ENCODE peak calls at places on chromosomes 16 and 17, in five cellular contexts. Y is Calu3; I is activated CD4-positive, alpha-beta T cell treated with anti-CD3 and anti-CD28 coated beads, Interleukin-2, amount 50 U/mL, for 1 hour; V is stimulated activated CD8-positive, alpha-beta memory T cell treated with anti-CD3 and anti-CD28 coated beads, Interleukin-2, amount 100 ng/mL, for 1 hour; L is KBM-7. U is an unnamed sample.

GRCh38 chr17:47707056-47707791 is 13.3 kb downstream of the TBKBP1 start:
- DNase-seq in L (no peak), I (no peak), Y (no peak), V (no peak), U (no peak)

GRCh38 chr17:80103061-80103481 is 1.7 kb downstream of the GAA start:
- DNase-seq in Y (no peak), L (no peak), V (no peak), I (no peak), U (no peak)

GRCh38 chr16:24540575-24541240 is 1.3 kb downstream of the RBBP6 start:
- DNase-seq in L (peak), V (no peak), Y (peak), I (peak), U (no peak)

GRCh38 chr17:61821655-61822054 is 41.7 kb downstream of the BRIP1 start:
- DNase-seq in L (no peak), V (no peak), Y (no peak), I (no peak), U (no peak)

GRCh38 chr17:67700037-67700436 is 17.7 kb upstream of the NOL11 start:
- DNase-seq in I (no peak), V (no peak), Y (no peak), L (no peak), U (no peak)

GRCh38 chr16:31876955-31877828 is 3.6 kb downstream of the ZNF267 start:
- DNase-seq in I (no peak), V (peak), Y (peak), L (no peak), U (peak)

GRCh38 chr16:30395992-30396560 is 856 bp downstream of the ZNF48 start:
- DNase-seq in Y (no peak), L (peak), V (no peak), I (no peak), U (no peak)

GRCh38 chr16:2799852-2800226 is 1.6 kb downstream of the PRSS41 start:
- DNase-seq in V (no peak), Y (peak), L (no peak), I (no peak), U (peak)